ENCODE peak calls at places on chromosome 6, in nine cellular contexts. Y is HT1080; G is nephron progenitor cell; D is stimulated activated CD4-positive, alpha-beta T cell treated with anti-CD3 and anti-CD28 coated beads, TNF-alpha, amount 100 ng/mL, for 48 hours; N is substantia nigra; B is HuH-7; E is colonic mucosa; S is NCI-H748 treated with DMSO at 0.1 percent for 48 hours; T is GM19239. W is an unnamed sample.

GRCh38 chr6:138605958-138606357 is 106.7 kb upstream of the NHSL1 start:
- DNase-seq in D (no peak), Y (no peak), G (no peak), N (no peak), B (no peak), S (no peak), T (no peak), E (no peak), W (no peak)

GRCh38 chr6:19731286-19731685 is 105.9 kb upstream of the ID4 start:
- DNase-seq in T (no peak), Y (peak), D (no peak), B (no peak), N (no peak), S (no peak), G (no peak), E (no peak), W (no peak)

GRCh38 chr6:87200469-87201174 is 45.3 kb downstream of the ZNF292 start:
- DNase-seq in Y (no peak), T (no peak), E (no peak), G (no peak), S (no peak), N (no peak), D (no peak), B (no peak), W (no peak)

GRCh38 chr6:81253821-81254220 is 498.7 kb downstream of the TENT5A start:
- DNase-seq in S (no peak), N (no peak), Y (peak), E (no peak), B (no peak), T (no peak), D (no peak), G (no peak), W (no peak)

GRCh38 chr6:73610444-73611275 is 43.1 kb downstream of the SLC17A5 start:
- DNase-seq in G (no peak), B (peak), N (no peak), E (no peak), Y (peak), D (no peak), T (no peak), S (no peak), W (no peak)

GRCh38 chr6:109260701-109261100 is 121.6 kb downstream of the CD164 start:
- DNase-seq in B (no peak), T (no peak), D (no peak), G (no peak), S (no peak), Y (no peak), N (no peak), E (no peak), W (no peak)

GRCh38 chr6:44671333-44671732 is 283.8 kb downstream of the CDC5L start:
- DNase-seq in T (no peak), D (no peak), Y (no peak), G (no peak), B (no peak), N (no peak), S (no peak), E (peak), W (no peak)

GRCh38 chr6:43886067-43886461 is 116.1 kb downstream of the VEGFA start:
- DNase-seq in S (no peak), G (no peak), E (no peak), Y (no peak), D (no peak), N (no peak), B (no peak), T (no peak), W (no peak)

GRCh38 chr6:105038259-105038658 is 81.4 kb downstream of the LIN28B start:
- DNase-seq in B (no peak), G (no peak), S (no peak), D (no peak), N (no peak), T (no peak), E (no peak), Y (no peak), W (no peak)

GRCh38 chr6:23086100-23086499 is 516.7 kb downstream of the HDGFL1 start:
- DNase-seq in D (no peak), B (no peak), G (no peak), Y (no peak), N (no peak), T (no peak), E (no peak), S (no peak), W (no peak)

GRCh38 chr6:30761791-30762429 is 17.6 kb upstream of the IER3 start:
- DNase-seq in N (no peak), E (no peak), D (no peak), Y (no peak), T (no peak), S (no peak), G (no peak), B (no peak), W (no peak)

GRCh38 chr6:80523531-80523970 is 417.1 kb downstream of the BCKDHB start:
- DNase-seq in N (no peak), E (no peak), B (no peak), T (no peak), Y (no peak), S (peak), G (peak), D (no peak), W (no peak)

GRCh38 chr6:6696867-6697531 is 108.5 kb downstream of the LY86 start:
- DNase-seq in S (peak), E (peak), G (peak), B (peak), N (peak), D (no peak), T (no peak), Y (peak), W (no peak)

GRCh38 chr6:80214436-80215022 is 108.1 kb downstream of the BCKDHB start:
- DNase-seq in E (peak), N (no peak), S (peak), G (peak), Y (peak), B (peak), T (no peak), D (no peak), W (no peak)

GRCh38 chr6:149965191-149966020 is 1.7 kb downstream of the ULBP1 start:
- DNase-seq in S (peak), G (peak), D (no peak), T (no peak), B (no peak), Y (no peak), N (no peak), E (no peak), W (peak)

GRCh38 chr6:107591346-107591745 is 101.4 kb downstream of the SOBP start:
- DNase-seq in E (no peak), T (no peak), Y (no peak), G (no peak), S (no peak), B (no peak), N (no peak), D (no peak), W (no peak)

GRCh38 chr6:158776737-158777136 is 42.4 kb downstream of the EZR start:
- DNase-seq in E (no peak), G (no peak), N (no peak), T (no peak), B (no peak), S (no peak), D (no peak), Y (no peak), W (no peak)

GRCh38 chr6:38364775-38365174 is 275.0 kb downstream of the BTBD9 start:
- DNase-seq in S (no peak), E (no peak), B (no peak), T (no peak), D (no peak), Y (no peak), G (no peak), N (no peak), W (no peak)

GRCh38 chr6:54195637-54196036 is 84.4 kb downstream of the MLIP start:
- DNase-seq in T (no peak), N (no peak), S (no peak), Y (no peak), B (no peak), D (no peak), E (no peak), G (no peak), W (no peak)

GRCh38 chr6:156600678-156601077 is 176.5 kb upstream of the ARID1B start:
- DNase-seq in D (no peak), G (no peak), T (no peak), N (no peak), E (no peak), Y (no peak), S (no peak), B (no peak), W (no peak)

GRCh38 chr6:32131439-32131948 is 1.4 kb upstream of the FKBPL start:
- DNase-seq in D (no peak), N (no peak), E (no peak), B (no peak), G (no peak), T (no peak), S (no peak), Y (no peak), W (no peak)

GRCh38 chr6:136846046-136846445 is 23.7 kb downstream of the PEX7 start:
- DNase-seq in T (peak), G (peak), N (no peak), B (peak), Y (peak), D (no peak), E (peak), S (peak), W (no peak)

GRCh38 chr6:113980937-113981554 is 10.1 kb upstream of the HDAC2 start:
- DNase-seq in N (no peak), B (peak), D (no peak), G (peak), T (no peak), S (peak), E (no peak), Y (peak), W (no peak)

GRCh38 chr6:119587537-119587936 is 238.0 kb upstream of the MAN1A1 start:
- DNase-seq in T (no peak), E (no peak), G (no peak), Y (peak), N (no peak), D (no peak), B (no peak), S (no peak), W (no peak)

GRCh38 chr6:4656106-4656505 is 120.1 kb upstream of the CDYL start:
- DNase-seq in Y (no peak), S (no peak), G (no peak), N (no peak), B (no peak), D (no peak), T (no peak), E (no peak), W (no peak)

GRCh38 chr6:43942011-43942442 is 172.0 kb downstream of the VEGFA start:
- DNase-seq in B (no peak), N (no peak), G (no peak), D (no peak), Y (no peak), T (no peak), E (no peak), S (no peak), W (no peak)

GRCh38 chr6:122894791-122895190 is 101.2 kb upstream of the CLVS2 start:
- DNase-seq in G (no peak), S (no peak), D (no peak), T (no peak), E (no peak), B (no peak), N (no peak), Y (no peak), W (no peak)

GRCh38 chr6:84921891-84922290 is 157.5 kb upstream of the TBX18 start:
- DNase-seq in Y (peak), N (no peak), G (no peak), E (no peak), D (no peak), T (no peak), B (no peak), S (no peak), W (no peak)